ENCODE peak calls at places on chromosomes 4 and X, in four cellular contexts. I is HepG2, B is stomach, Z is ovary. W is an unnamed sample.

GRCh38 chr4:152138451-152138850 is 377.6 kb upstream of the GATB start:
- DNase-seq in I (no peak), Z (no peak), B (no peak), W (no peak)

GRCh38 chr4:183101956-183102480 is 3.0 kb downstream of the WWC2 start:
- DNase-seq in B (no peak), I (peak), Z (no peak), W (no peak)

GRCh38 chrX:54076903-54077302 is 32.6 kb upstream of the PHF8 start:
- DNase-seq in Z (no peak), I (no peak), B (no peak), W (peak)

GRCh38 chr4:76233534-76233933 is 18.0 kb upstream of the FAM47E start:
- DNase-seq in B (no peak), I (no peak), Z (no peak), W (no peak)

GRCh38 chr4:48329193-48329592 is 12.1 kb upstream of the SLAIN2 start:
- DNase-seq in Z (no peak), I (peak), B (no peak), W (peak)

GRCh38 chrX:101759000-101759399 is 99.3 kb upstream of the ARMCX2 start:
- DNase-seq in B (no peak), Z (no peak), I (peak), W (peak)

GRCh38 chrX:53262918-53263394 is 18.4 kb downstream of the IQSEC2 start:
- DNase-seq in Z (no peak), I (no peak), B (no peak), W (peak)

GRCh38 chr4:162162672-162163071 is 1.1 kb downstream of the FSTL5 start:
- DNase-seq in I (no peak), B (no peak), Z (no peak), W (no peak)

GRCh38 chrX:15405846-15406245 is 21.6 kb upstream of the VEGFD start:
- DNase-seq in B (no peak), Z (no peak), I (no peak), W (no peak)

GRCh38 chrX:46961097-46961496 is 48.9 kb downstream of the JADE3 start:
- DNase-seq in I (no peak), B (no peak), Z (no peak), W (no peak)

GRCh38 chrX:65463550-65463949 is 71.0 kb downstream of the LAS1L start:
- DNase-seq in Z (no peak), I (no peak), B (no peak), W (no peak)

GRCh38 chr4:178215309-178215708 is 773.1 kb upstream of the AGA start:
- DNase-seq in I (no peak), B (no peak), Z (no peak), W (no peak)

GRCh38 chr4:54764501-54764900 is 106.7 kb downstream of the KIT start:
- DNase-seq in B (no peak), Z (no peak), I (no peak), W (no peak)

GRCh38 chr4:52868138-52868537 is 6.0 kb downstream of the RASL11B start:
- DNase-seq in Z (peak), B (no peak), I (no peak), W (no peak)

GRCh38 chrX:124406294-124407013 is 60.1 kb downstream of the SH2D1A start:
- DNase-seq in B (peak), I (peak), Z (no peak), W (peak)

GRCh38 chr4:39636786-39637185 is 1.9 kb downstream of the SMIM14 start:
- DNase-seq in B (no peak), Z (no peak), I (no peak), W (no peak)
- TF ChIP-seq EP300 in B (no peak), Z (no peak), I (no peak), W (no peak)

GRCh38 chr4:122764808-122765189 is 32.3 kb downstream of the BBS12 start:
- DNase-seq in Z (no peak), I (no peak), B (no peak), W (no peak)
- TF ChIP-seq EP300 in Z (no peak), I (no peak), B (no peak), W (peak)

DNA sequence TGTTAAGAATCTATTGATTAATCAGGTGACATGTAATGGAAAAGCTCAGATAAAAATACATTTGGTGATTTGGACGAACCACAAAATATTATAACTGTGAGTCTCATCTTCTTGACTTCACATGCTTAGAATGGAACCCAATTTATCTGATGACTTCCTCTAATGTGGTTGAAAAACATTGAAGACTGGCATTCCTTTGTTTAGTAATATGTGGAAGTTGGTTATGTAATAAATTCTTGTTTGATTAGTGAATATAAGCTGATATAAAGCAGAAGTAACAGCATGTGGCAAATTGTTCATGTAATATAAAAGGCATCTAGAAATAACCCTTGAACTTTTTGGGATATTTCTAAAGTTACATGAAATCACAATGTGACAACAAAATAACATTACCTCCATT is 9.7 kb downstream of the GIMD1 start:
- DNase-seq in I (no peak), Z (no peak), B (no peak), W (no peak)
- TF ChIP-seq EP300 in I (no peak), Z (no peak), B (no peak), W (no peak)

GRCh38 chr4:6278801-6279197 is 9.1 kb downstream of the WFS1 start:
- DNase-seq in Z (peak), I (peak), B (no peak), W (no peak)
- TF ChIP-seq EP300 in Z (no peak), I (no peak), B (no peak), W (no peak)

DNA sequence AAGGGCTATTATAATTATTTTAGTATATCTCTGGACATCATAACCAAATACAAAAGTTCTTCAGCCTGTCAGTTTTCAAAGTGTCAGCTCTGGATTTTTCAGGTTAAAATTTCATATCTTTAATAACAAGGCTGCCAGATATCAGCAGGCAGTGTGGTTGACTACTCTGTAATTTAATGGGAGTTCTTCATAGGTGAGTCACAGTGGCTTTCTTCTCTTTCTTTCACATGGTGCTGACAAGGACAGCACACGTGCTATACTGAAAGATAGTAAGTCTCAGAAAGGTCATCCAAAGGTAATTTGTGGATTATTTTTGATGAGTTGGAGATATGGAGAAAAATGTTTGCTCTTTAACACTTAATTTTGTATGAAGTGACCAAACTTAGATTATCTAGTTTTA is 43.2 kb downstream of the GALNT7 start:
- DNase-seq in B (no peak), Z (no peak), I (no peak), W (peak)
- TF ChIP-seq EP300 in B (no peak), Z (no peak), I (no peak), W (no peak)

GRCh38 chr4:168586926-168587325 is 90.1 kb downstream of the PALLD start:
- DNase-seq in Z (no peak), B (no peak), I (no peak), W (no peak)

GRCh38 chr4:168589154-168589553 is 92.3 kb downstream of the PALLD start:
- DNase-seq in Z (no peak), B (no peak), I (no peak), W (peak)

GRCh38 chr4:168585168-168586091 is 88.6 kb downstream of the PALLD start:
- DNase-seq in B (peak), Z (peak), I (peak), W (peak)

GRCh38 chr4:168584321-168584771 is 87.5 kb downstream of the PALLD start:
- DNase-seq in Z (no peak), I (no peak), B (no peak), W (no peak)

DNA sequence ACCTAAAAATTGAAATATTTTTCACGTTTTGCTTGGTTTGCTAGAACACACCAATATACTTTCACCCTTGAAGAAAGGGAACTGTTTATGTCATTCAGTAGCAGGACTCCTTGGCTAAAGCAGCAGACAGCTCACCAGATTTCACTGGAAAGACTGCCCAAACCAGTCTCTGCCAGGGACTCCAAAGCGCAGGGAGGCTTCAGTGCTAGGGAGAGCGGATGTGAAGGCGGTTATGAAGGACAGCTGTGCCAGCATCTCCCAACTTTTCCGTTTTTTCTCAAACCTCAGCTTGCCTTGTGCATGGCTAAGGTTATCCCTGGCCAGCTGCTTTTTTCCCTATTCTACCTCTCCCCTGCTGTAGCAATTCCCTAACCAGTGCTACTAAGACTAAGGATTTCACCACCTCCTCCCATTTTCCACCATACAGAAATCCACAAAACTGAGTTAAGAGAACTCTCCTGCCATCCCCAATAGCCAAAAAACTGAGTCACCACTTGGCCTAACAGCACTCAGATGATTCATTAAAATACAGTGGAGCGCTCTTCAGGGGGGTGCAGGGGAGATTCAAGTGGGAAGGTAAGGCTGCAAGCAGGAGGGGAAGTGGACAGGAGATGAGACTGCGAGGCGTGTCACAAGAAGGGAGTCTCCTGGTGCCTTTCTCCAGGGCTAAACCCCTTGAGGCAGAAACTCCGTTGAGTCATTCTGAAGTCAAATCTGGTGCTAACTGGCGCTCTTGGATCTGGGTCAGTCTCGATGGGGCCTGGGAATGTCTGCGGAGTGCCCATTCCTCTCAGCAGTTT is 90.7 kb downstream of the PALLD start:
- DNase-seq in Z (no peak), I (no peak), B (no peak), W (peak)
- TF ChIP-seq EP300 in Z (no peak), I (no peak), B (no peak), W (peak)

W was measured in A549.